ENCODE peak calls at places on chromosome 18, in eight cellular contexts. One of them, this sample, is unnamed.

GRCh38 chr18:44765451-44765850 is 84.8 kb downstream of the SETBP1 start:
- DNase-seq in H9: no peak
- DNase-seq in HS-5: no peak
- DNase-seq in stimulated activated CD8-positive, alpha-beta memory T cell treated with anti-CD3 and anti-CD28 coated beads, Interleukin-4, amount 100 ng/mL, for 4 hours: no peak
- DNase-seq in GM03348: no peak
- DNase-seq in cardiac fibroblast: no peak
- DNase-seq in NCI-H510A treated with DMSO at 0.1 percent for 48 hours: no peak
- DNase-seq in AG09319: no peak
- DNase-seq in this sample: no peak

GRCh38 chr18:77131652-77132368 is 773 bp downstream of the MBP start:
- DNase-seq in H9: no peak
- DNase-seq in HS-5: no peak
- DNase-seq in stimulated activated CD8-positive, alpha-beta memory T cell treated with anti-CD3 and anti-CD28 coated beads, Interleukin-4, amount 100 ng/mL, for 4 hours: no peak
- DNase-seq in GM03348: peak
- DNase-seq in cardiac fibroblast: peak
- DNase-seq in NCI-H510A treated with DMSO at 0.1 percent for 48 hours: peak
- DNase-seq in AG09319: no peak
- DNase-seq in this sample: no peak

GRCh38 chr18:46756172-46756558 is 688 bp downstream of the ST8SIA5 start:
- DNase-seq in H9: no peak
- DNase-seq in HS-5: no peak
- DNase-seq in stimulated activated CD8-positive, alpha-beta memory T cell treated with anti-CD3 and anti-CD28 coated beads, Interleukin-4, amount 100 ng/mL, for 4 hours: no peak
- DNase-seq in GM03348: no peak
- DNase-seq in cardiac fibroblast: no peak
- DNase-seq in NCI-H510A treated with DMSO at 0.1 percent for 48 hours: no peak
- DNase-seq in AG09319: no peak
- DNase-seq in this sample: no peak

GRCh38 chr18:21167641-21168372 is 56.2 kb upstream of the ROCK1 start:
- DNase-seq in H9: peak
- DNase-seq in HS-5: no peak
- DNase-seq in stimulated activated CD8-positive, alpha-beta memory T cell treated with anti-CD3 and anti-CD28 coated beads, Interleukin-4, amount 100 ng/mL, for 4 hours: no peak
- DNase-seq in GM03348: no peak
- DNase-seq in cardiac fibroblast: peak
- DNase-seq in NCI-H510A treated with DMSO at 0.1 percent for 48 hours: peak
- DNase-seq in AG09319: no peak
- DNase-seq in this sample: peak

GRCh38 chr18:3667255-3668137 is 217.5 kb downstream of the TGIF1 start:
- DNase-seq in H9: no peak
- DNase-seq in HS-5: no peak
- DNase-seq in stimulated activated CD8-positive, alpha-beta memory T cell treated with anti-CD3 and anti-CD28 coated beads, Interleukin-4, amount 100 ng/mL, for 4 hours: no peak
- DNase-seq in GM03348: no peak
- DNase-seq in cardiac fibroblast: no peak
- DNase-seq in NCI-H510A treated with DMSO at 0.1 percent for 48 hours: peak
- DNase-seq in AG09319: no peak
- DNase-seq in this sample: no peak

GRCh38 chr18:21262244-21262643 is 20.2 kb downstream of the GREB1L start:
- DNase-seq in H9: no peak
- DNase-seq in HS-5: no peak
- DNase-seq in stimulated activated CD8-positive, alpha-beta memory T cell treated with anti-CD3 and anti-CD28 coated beads, Interleukin-4, amount 100 ng/mL, for 4 hours: no peak
- DNase-seq in GM03348: no peak
- DNase-seq in cardiac fibroblast: no peak
- DNase-seq in NCI-H510A treated with DMSO at 0.1 percent for 48 hours: no peak
- DNase-seq in AG09319: no peak
- DNase-seq in this sample: no peak

GRCh38 chr18:61502472-61502871 is 169.2 kb downstream of the CDH20 start:
- DNase-seq in H9: peak
- DNase-seq in HS-5: peak
- DNase-seq in stimulated activated CD8-positive, alpha-beta memory T cell treated with anti-CD3 and anti-CD28 coated beads, Interleukin-4, amount 100 ng/mL, for 4 hours: no peak
- DNase-seq in GM03348: peak
- DNase-seq in cardiac fibroblast: peak
- DNase-seq in NCI-H510A treated with DMSO at 0.1 percent for 48 hours: peak
- DNase-seq in AG09319: peak
- DNase-seq in this sample: peak

GRCh38 chr18:7568426-7568825 is 1.3 kb downstream of the PTPRM start:
- DNase-seq in H9: peak
- DNase-seq in HS-5: no peak
- DNase-seq in stimulated activated CD8-positive, alpha-beta memory T cell treated with anti-CD3 and anti-CD28 coated beads, Interleukin-4, amount 100 ng/mL, for 4 hours: no peak
- DNase-seq in GM03348: peak
- DNase-seq in cardiac fibroblast: peak
- DNase-seq in NCI-H510A treated with DMSO at 0.1 percent for 48 hours: no peak
- DNase-seq in AG09319: no peak
- DNase-seq in this sample: no peak

GRCh38 chr18:58400337-58400885 is 228.5 kb downstream of the ALPK2 start:
- DNase-seq in H9: peak
- DNase-seq in HS-5: no peak
- DNase-seq in stimulated activated CD8-positive, alpha-beta memory T cell treated with anti-CD3 and anti-CD28 coated beads, Interleukin-4, amount 100 ng/mL, for 4 hours: no peak
- DNase-seq in GM03348: peak
- DNase-seq in cardiac fibroblast: peak
- DNase-seq in NCI-H510A treated with DMSO at 0.1 percent for 48 hours: no peak
- DNase-seq in AG09319: peak
- DNase-seq in this sample: no peak

GRCh38 chr18:12637901-12638633 is 19.8 kb downstream of the SPIRE1 start:
- DNase-seq in H9: no peak
- DNase-seq in HS-5: no peak
- DNase-seq in stimulated activated CD8-positive, alpha-beta memory T cell treated with anti-CD3 and anti-CD28 coated beads, Interleukin-4, amount 100 ng/mL, for 4 hours: no peak
- DNase-seq in GM03348: peak
- DNase-seq in cardiac fibroblast: peak
- DNase-seq in NCI-H510A treated with DMSO at 0.1 percent for 48 hours: no peak
- DNase-seq in AG09319: no peak
- DNase-seq in this sample: no peak

This sample was measured in H1.